ENCODE peak calls at places on chromosomes 3 and 15, in seven cellular contexts. A is posterior vena cava; N is activated T-cell treated with anti-CD3 and anti-CD28 coated beads, Interleukin-2, amount 50 U/mL, for 48 hours; K is lower leg skin; J is dermis microvascular lymphatic vessel endothelial cell; I is natural killer cell treated with Interleukin-12 subunit alpha and Interleukin-12 subunit beta and Interleukin-15 and Interleukin-18, amount 100 ng/mL, for 72 hours; B is HEK293T. F is an unnamed sample.

GRCh38 chr15:49624046-49624445 is 3.2 kb downstream of the DTWD1 start:
- DNase-seq in N (no peak), A (no peak), B (no peak), J (no peak), I (no peak), K (no peak), F (no peak)

GRCh38 chr3:153311531-153311930 is 149.5 kb downstream of the RAP2B start:
- DNase-seq in I (no peak), K (no peak), B (no peak), A (no peak), J (no peak), N (no peak), F (no peak)

GRCh38 chr3:174330303-174330702 is 528.8 kb upstream of the NAALADL2 start:
- DNase-seq in B (no peak), A (no peak), K (no peak), J (no peak), N (no peak), I (no peak), F (no peak)

GRCh38 chr15:78046796-78047341 is 30.6 kb downstream of the TBC1D2B start:
- DNase-seq in K (no peak), B (no peak), I (no peak), A (peak), J (no peak), N (no peak), F (no peak)

GRCh38 chr15:64246364-64247189 is 83.8 kb upstream of the PPIB start:
- DNase-seq in N (peak), K (no peak), J (peak), B (no peak), A (no peak), I (peak), F (no peak)

GRCh38 chr3:194189243-194189791 is 53.4 kb downstream of the HES1 start:
- DNase-seq in K (no peak), I (no peak), A (peak), B (no peak), N (no peak), J (no peak), F (no peak)

GRCh38 chr15:38129531-38130199 is 123.0 kb upstream of the SPRED1 start:
- DNase-seq in A (peak), K (peak), N (peak), I (no peak), J (peak), B (no peak), F (peak)

GRCh38 chr3:28564211-28564610 is 215.6 kb upstream of the AZI2 start:
- DNase-seq in N (no peak), J (no peak), B (no peak), A (no peak), K (no peak), I (no peak), F (no peak)

GRCh38 chr3:28252016-28252415 is 10.6 kb downstream of the CMC1 start:
- DNase-seq in I (peak), B (no peak), A (no peak), K (no peak), N (no peak), J (no peak), F (no peak)

GRCh38 chr15:40445411-40446055 is 4.8 kb downstream of the BAHD1 start:
- DNase-seq in I (no peak), J (no peak), K (no peak), N (no peak), A (no peak), B (no peak), F (no peak)

GRCh38 chr3:33717616-33717865 is 513 bp downstream of the CLASP2 start:
- DNase-seq in A (peak), N (no peak), B (peak), I (peak), J (peak), K (no peak), F (peak)

GRCh38 chr15:70347766-70348558 is 250.2 kb upstream of the TLE3 start:
- DNase-seq in I (no peak), N (no peak), B (no peak), J (no peak), A (peak), K (peak), F (no peak)

GRCh38 chr3:187101184-187102072 is 37.9 kb downstream of the RPL39L start:
- DNase-seq in A (peak), I (peak), B (peak), K (peak), N (peak), J (peak), F (peak)

GRCh38 chr3:22495826-22496225 is 707.3 kb upstream of the UBE2E2 start:
- DNase-seq in K (no peak), N (no peak), B (no peak), A (no peak), J (no peak), I (no peak), F (no peak)

GRCh38 chr3:179446501-179446900 is 4.8 kb downstream of the GNB4 start:
- DNase-seq in A (no peak), K (no peak), N (no peak), B (no peak), J (peak), I (no peak), F (no peak)

GRCh38 chr3:28726840-28727239 is 378.2 kb upstream of the AZI2 start:
- DNase-seq in J (no peak), B (peak), I (no peak), A (no peak), K (no peak), N (peak), F (peak)

GRCh38 chr3:119703900-119704531 is 1.2 kb downstream of the CFAP91 start:
- DNase-seq in A (no peak), I (no peak), B (no peak), J (no peak), K (no peak), N (no peak), F (no peak)

GRCh38 chr3:135762188-135762853 is 203.2 kb upstream of the PPP2R3A start:
- DNase-seq in K (no peak), I (no peak), A (no peak), N (no peak), B (peak), J (no peak), F (no peak)

GRCh38 chr3:188529228-188529627 is 375.3 kb downstream of the LPP start:
- DNase-seq in K (no peak), N (no peak), B (no peak), I (no peak), J (no peak), A (no peak), F (no peak)

GRCh38 chr3:70716832-70717231 is 404.4 kb upstream of the MDFIC2 start:
- DNase-seq in I (no peak), K (no peak), N (no peak), J (peak), B (no peak), A (peak), F (no peak)

GRCh38 chr3:31004025-31004678 is 109.7 kb upstream of the GADL1 start:
- DNase-seq in J (peak), K (no peak), A (no peak), N (no peak), B (no peak), I (no peak), F (no peak)

GRCh38 chr3:184718431-184718830 is 6.6 kb upstream of the MAGEF1 start:
- DNase-seq in N (no peak), J (no peak), K (no peak), B (no peak), I (no peak), A (no peak), F (no peak)

GRCh38 chr3:71478568-71478967 is 105.0 kb downstream of the FOXP1 start:
- DNase-seq in I (no peak), J (peak), A (no peak), N (peak), B (no peak), K (no peak), F (no peak)

GRCh38 chr15:63165166-63165859 is 8.0 kb upstream of the RPS27L start:
- DNase-seq in J (no peak), K (no peak), I (no peak), A (no peak), N (no peak), B (no peak), F (no peak)

GRCh38 chr3:126521122-126521891 is 2.6 kb upstream of the CHST13 start:
- DNase-seq in B (no peak), N (no peak), J (no peak), I (no peak), A (peak), K (no peak), F (no peak)

GRCh38 chr3:88131695-88132094 is 18.1 kb upstream of the C3orf38 start:
- DNase-seq in I (no peak), K (no peak), A (no peak), N (no peak), B (no peak), J (no peak), F (no peak)

GRCh38 chr3:193963808-193964516 is 172.0 kb upstream of the HES1 start:
- DNase-seq in N (peak), J (no peak), K (no peak), I (no peak), B (no peak), A (no peak), F (no peak)

GRCh38 chr3:142213298-142213697 is 12.1 kb downstream of the GK5 start:
- DNase-seq in K (no peak), N (no peak), J (no peak), I (no peak), A (no peak), B (no peak), F (no peak)

GRCh38 chr3:17118771-17119170 is 234.0 kb downstream of the PLCL2 start:
- DNase-seq in B (no peak), A (no peak), I (no peak), N (no peak), J (no peak), K (peak), F (no peak)

GRCh38 chr15:68420186-68420684 is 11.7 kb downstream of the ITGA11 start:
- DNase-seq in N (no peak), K (peak), J (no peak), B (peak), I (no peak), A (peak), F (peak)

GRCh38 chr3:158568784-158569183 is 2.2 kb upstream of the MLF1 start:
- DNase-seq in K (no peak), J (no peak), I (no peak), A (no peak), N (no peak), B (no peak), F (no peak)

GRCh38 chr15:78133801-78134200 is 2.6 kb upstream of the CIB2 start:
- DNase-seq in N (no peak), K (peak), A (no peak), B (no peak), J (no peak), I (no peak), F (no peak)

GRCh38 chr3:104596551-104596950 is 770.2 kb upstream of the ALCAM start:
- DNase-seq in I (no peak), B (peak), A (no peak), J (peak), N (no peak), K (no peak), F (no peak)

GRCh38 chr3:197730200-197730599 is 6.5 kb downstream of the RUBCN start:
- DNase-seq in I (no peak), K (no peak), J (no peak), B (no peak), N (no peak), A (no peak), F (no peak)

GRCh38 chr15:66673410-66674322 is 28.4 kb upstream of the SMAD6 start:
- DNase-seq in J (no peak), N (no peak), A (no peak), B (peak), I (no peak), K (no peak), F (peak)

GRCh38 chr15:59689626-59690236 is 611 bp upstream of the BNIP2 start:
- DNase-seq in J (no peak), K (peak), B (no peak), I (peak), N (peak), A (peak), F (peak)

GRCh38 chr3:16841906-16842709 is 42.6 kb upstream of the PLCL2 start:
- DNase-seq in B (no peak), N (peak), J (no peak), I (peak), K (peak), A (peak), F (peak)

GRCh38 chr3:30578986-30579579 is 27.3 kb upstream of the TGFBR2 start:
- DNase-seq in A (no peak), B (no peak), I (no peak), K (no peak), J (no peak), N (no peak), F (no peak)